ENCODE peak calls at places on chromosome 20, in four cellular contexts. Q is fibroblast of lung, B is lower leg skin, P is esophagus muscularis mucosa. D is an unnamed sample.

GRCh38 chr20:13059398-13060136 is 50.8 kb downstream of the SPTLC3 start:
- DNase-seq in Q (no peak), B (no peak), P (no peak), D (no peak)

GRCh38 chr20:63692436-63693078 is 3.9 kb upstream of the TNFRSF6B start:
- DNase-seq in Q (peak), B (no peak), P (no peak), D (peak)

GRCh38 chr20:48230251-48230650 is 445.0 kb upstream of the SULF2 start:
- DNase-seq in Q (no peak), B (no peak), P (no peak), D (no peak)

GRCh38 chr20:5400164-5400762 is 83.5 kb upstream of the PROKR2 start:
- DNase-seq in Q (peak), B (no peak), P (no peak), D (peak)

GRCh38 chr20:10728873-10729670 is 55.3 kb upstream of the JAG1 start:
- DNase-seq in Q (peak), B (no peak), P (no peak), D (peak)

GRCh38 chr20:44765647-44766367 is 20.1 kb downstream of the KCNK15 start:
- DNase-seq in Q (no peak), B (no peak), P (no peak), D (no peak)

GRCh38 chr20:20003088-20003954 is 13.8 kb upstream of the NAA20 start:
- DNase-seq in Q (peak), B (no peak), P (no peak), D (peak)

GRCh38 chr20:43752561-43753301 is 25.9 kb upstream of the GTSF1L start:
- DNase-seq in Q (peak), B (peak), P (no peak), D (peak)

GRCh38 chr20:8305449-8305978 is 173.4 kb downstream of the PLCB1 start:
- DNase-seq in Q (peak), B (peak), P (no peak), D (peak)

DNA sequence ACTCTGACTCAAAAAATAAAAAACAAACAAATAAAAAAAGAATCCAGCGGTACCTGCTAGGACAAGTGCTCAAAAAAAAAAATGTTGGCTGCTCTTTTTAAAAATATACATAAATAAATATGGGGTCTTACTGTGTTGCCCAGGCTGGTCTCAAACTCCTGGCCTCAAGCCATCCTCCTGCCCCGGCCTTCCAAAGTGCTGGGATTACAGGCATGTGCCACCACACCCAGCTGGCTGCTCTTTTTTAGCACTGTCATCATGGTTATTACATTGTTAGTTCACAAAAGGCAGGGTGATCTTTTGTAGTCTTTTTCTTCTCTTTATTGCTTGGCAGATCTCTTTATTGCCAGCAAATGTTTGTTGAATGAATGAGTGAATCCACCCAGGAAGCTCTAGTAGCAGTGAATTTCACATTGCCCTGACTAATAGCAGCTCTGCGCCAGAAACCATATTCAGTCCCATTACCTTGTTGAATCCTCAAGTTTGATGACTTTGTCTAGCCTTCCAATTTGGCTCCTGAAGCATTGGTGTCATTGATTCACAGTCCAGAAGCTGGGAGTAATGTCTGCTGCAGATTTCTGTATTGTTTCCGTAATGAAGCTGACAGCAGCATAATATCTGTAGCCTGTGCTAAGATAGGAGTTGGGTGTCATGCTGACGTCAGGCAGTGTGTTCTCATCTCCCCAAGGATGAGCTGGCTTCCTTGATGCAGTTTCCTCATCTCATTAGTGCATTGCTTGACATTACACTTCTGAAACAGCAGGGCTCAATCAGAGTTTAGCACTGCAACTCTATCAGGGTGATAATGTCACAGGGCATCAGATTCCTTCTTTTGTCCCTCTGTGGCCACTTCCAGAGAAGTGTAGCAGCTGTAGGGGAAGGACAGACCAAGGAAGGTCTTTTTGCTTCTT is 84.9 kb upstream of the TGM3 start:
- DNase-seq in Q (peak), B (no peak), P (no peak), D (peak)
- TF ChIP-seq CTCF in Q (no peak), B (no peak), P (no peak), D (peak)

DNA sequence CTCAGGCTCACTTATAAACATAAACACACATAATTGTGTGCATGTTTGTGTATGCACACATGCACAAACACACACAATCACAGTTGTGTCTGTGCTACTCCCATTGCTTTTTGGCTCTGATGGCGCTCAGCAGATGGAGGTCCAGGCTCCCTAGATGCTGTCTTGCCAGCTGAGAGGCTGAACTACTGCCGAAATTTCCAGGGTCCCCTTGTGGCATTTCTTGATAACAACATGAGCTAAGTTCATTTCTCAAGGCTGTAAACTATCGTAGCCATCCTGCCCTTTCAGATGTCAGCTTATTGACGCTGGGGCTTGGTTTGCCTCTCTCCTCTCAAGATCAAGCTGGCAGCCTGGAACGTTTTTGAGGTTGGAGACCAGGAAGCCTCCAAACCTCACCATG is 313.9 kb upstream of the RNF24 start:
- DNase-seq in Q (no peak), B (no peak), P (peak), D (no peak)
- TF ChIP-seq CTCF in Q (no peak), B (no peak), P (no peak), D (no peak)

GRCh38 chr20:33770005-33770404 is 38.2 kb downstream of the ZNF341 start:
- DNase-seq in Q (no peak), B (no peak), P (no peak), D (no peak)
- TF ChIP-seq CTCF in Q (no peak), B (no peak), P (no peak), D (no peak)

DNA sequence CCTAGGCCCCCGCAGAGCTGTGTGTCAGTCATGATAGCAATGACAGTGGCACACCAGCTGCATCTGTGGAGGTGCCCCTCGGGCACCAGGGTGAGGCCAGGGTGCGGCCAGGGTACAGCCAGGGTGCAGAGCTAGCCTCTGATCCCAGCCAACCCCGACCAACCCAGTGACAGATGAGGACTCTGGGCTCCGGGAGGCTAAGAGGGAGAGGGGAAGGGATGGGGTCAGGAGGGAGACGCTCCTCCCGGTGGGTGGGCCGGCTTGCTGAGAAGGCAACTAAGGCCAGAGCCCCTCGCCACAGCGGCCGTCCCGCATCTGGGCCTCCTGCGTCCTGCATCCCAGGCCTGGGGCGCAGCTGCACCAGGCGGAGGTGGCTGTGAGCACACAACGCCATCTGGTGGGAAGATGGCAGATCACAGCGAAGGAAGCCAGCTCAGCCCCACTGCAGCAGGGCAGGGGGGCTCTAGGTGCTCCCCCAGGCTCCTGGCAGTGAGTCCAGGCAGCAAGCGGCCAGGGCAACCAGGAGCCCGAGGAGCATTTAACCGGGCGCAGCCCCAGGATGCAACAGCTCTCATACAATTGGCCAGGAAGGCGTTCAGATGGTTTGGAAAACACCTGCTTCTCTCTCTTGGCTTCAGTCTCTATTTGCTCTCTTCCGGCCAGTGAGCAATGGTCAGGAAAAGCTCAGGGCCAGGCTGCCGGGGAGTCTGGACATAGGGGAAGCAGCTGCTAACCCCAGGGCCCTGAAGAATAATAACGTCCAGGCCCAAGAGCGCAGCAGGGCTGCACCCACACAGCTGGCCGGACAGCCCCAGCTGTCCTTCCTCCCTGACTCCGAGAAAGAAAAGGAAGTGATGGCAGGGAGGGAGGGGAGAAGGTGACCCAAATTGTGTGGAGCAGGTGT is 169.4 kb downstream of the TAF4 start:
- DNase-seq in Q (peak), B (no peak), P (no peak), D (peak)
- TF ChIP-seq CTCF in Q (peak), B (no peak), P (peak), D (peak)

DNA sequence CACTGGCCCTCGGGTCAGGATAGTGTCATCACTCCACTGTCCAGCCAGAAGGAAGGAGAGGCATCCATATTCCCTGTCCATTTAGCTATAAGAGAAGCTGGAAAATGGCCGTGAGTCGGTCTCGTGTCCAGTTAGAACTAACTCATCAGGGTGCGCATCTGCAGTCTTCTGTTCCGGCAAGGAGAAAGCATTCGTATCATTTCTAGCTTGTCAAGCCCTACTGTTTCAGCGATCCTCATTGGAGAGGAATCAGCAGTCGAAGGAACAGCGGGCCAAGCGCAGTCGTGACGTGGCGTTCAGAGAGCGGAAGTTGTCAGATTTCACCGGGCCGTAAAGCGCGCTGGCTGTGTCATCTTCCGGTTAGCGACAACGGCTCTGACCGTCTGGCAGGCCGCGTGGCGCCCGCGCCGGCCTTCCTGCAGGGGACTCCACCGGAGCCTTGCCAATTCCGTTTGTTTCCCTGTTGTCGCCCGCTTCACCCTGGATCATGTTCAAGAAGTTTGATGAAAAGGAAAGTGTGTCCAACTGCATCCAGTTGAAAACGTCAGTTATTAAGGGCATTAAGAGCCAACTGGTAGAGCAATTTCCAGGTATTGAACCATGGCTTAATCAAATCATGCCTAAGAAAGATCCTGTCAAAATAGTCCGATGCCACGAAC is 32.9 kb downstream of the HM13 start:
- DNase-seq in Q (peak), B (peak), P (peak), D (no peak)
- TF ChIP-seq CTCF in Q (no peak), B (no peak), P (no peak), D (no peak)

GRCh38 chr20:40562031-40562430 is 127.0 kb downstream of the MAFB start:
- DNase-seq in Q (no peak), B (no peak), P (no peak), D (peak)

GRCh38 chr20:40561187-40561586 is 127.8 kb downstream of the MAFB start:
- DNase-seq in Q (no peak), B (no peak), P (no peak), D (no peak)

GRCh38 chr20:40565681-40566040 is 123.4 kb downstream of the MAFB start:
- DNase-seq in Q (no peak), B (no peak), P (no peak), D (no peak)

GRCh38 chr20:40564997-40565680 is 123.9 kb downstream of the MAFB start:
- DNase-seq in Q (peak), B (no peak), P (no peak), D (peak)

DNA sequence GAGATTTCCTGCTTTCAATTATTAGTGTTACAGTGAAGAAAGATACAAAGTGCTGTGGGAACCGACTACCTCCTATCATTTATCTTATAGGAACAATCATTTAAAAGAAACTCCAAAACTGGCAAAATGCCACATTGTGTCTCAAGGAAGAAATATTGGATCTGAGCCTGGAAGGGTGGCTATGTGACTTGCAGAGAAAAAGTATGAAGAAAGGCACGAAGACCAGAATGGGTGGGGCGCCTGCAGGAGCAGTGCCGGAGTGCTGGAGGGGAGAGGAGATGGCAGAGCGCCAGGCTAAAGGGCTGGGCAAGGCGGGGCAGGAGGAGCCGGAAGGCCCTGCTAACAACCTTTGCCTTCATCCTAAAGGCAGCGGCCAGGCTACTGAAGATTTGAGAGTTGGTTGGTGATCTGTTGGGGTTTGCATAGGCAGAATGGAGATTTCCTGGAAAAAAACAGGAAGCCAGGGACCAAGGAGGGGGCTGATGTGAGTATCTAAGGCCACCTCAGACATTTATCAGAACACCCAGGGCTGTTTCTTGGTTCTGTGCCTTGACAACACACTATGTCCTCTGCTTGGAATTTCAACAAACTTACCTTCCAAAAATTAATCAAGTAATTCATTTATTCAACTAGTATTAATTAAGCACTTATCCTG is 125.6 kb downstream of the MAFB start:
- DNase-seq in Q (peak), B (peak), P (no peak), D (peak)
- TF ChIP-seq CTCF in Q (no peak), B (no peak), P (no peak), D (no peak)

GRCh38 chr20:324177-325042 is 942 bp upstream of the SOX12 start:
- DNase-seq in Q (peak), B (peak), P (peak), D (peak)
- TF ChIP-seq CTCF in Q (peak), B (no peak), P (peak), D (peak)

GRCh38 chr20:21357851-21358250 is 39.5 kb downstream of the NKX2-4 start:
- DNase-seq in Q (no peak), B (no peak), P (no peak), D (peak)

GRCh38 chr20:21355981-21356380 is 41.3 kb downstream of the NKX2-4 start:
- DNase-seq in Q (no peak), B (no peak), P (no peak), D (no peak)

GRCh38 chr20:21353236-21353635 is 44.1 kb downstream of the NKX2-4 start:
- DNase-seq in Q (peak), B (no peak), P (no peak), D (peak)

DNA sequence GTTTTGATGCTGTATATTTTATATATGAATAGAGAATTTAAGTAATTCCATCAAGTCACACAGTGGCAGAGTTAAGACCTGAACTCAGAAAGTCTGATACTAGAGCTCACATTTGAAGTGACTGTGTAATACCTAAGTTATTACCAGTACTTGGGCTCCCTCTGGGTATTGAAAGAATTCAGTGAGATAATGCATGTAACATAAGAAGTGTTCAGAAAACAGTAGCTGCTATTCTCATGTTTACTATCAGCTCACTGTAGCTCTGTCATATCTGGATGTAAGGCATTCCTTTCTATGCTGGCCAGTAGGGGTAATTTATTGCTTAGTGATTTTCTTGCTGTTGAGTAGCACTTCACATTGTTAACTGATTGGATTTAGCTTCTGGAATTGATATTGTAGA is 44.6 kb downstream of the NKX2-4 start:
- DNase-seq in Q (peak), B (no peak), P (no peak), D (peak)
- TF ChIP-seq CTCF in Q (no peak), B (no peak), P (no peak), D (no peak)